ENCODE peak calls at places on chromosomes 3 and 15, in six cellular contexts. C, Q, Z, S, P and A are unnamed samples.

GRCh38 chr3:39473452-39474125 is 6.1 kb downstream of the MOBP start:
- DNase-seq in Q (no peak), S (no peak), P (no peak), Z (no peak), C (no peak), A (no peak)

GRCh38 chr3:174775603-174776002 is 83.5 kb upstream of the NAALADL2 start:
- DNase-seq in S (no peak), Q (no peak), Z (no peak), P (no peak), C (no peak), A (peak)

GRCh38 chr15:69410290-69410874 is 3.8 kb upstream of the KIF23 start:
- DNase-seq in Q (no peak), P (no peak), Z (peak), S (no peak), C (peak), A (peak)

GRCh38 chr15:71186267-71186666 is 71.0 kb downstream of the THSD4 start:
- DNase-seq in C (no peak), Q (no peak), S (no peak), Z (no peak), P (no peak), A (no peak)

GRCh38 chr15:26179906-26180305 is 316.8 kb upstream of the ATP10A start:
- DNase-seq in C (no peak), Q (no peak), P (no peak), S (no peak), Z (no peak), A (peak)

GRCh38 chr15:73593278-73594074 is 39.7 kb downstream of the NPTN start:
- DNase-seq in S (no peak), P (no peak), Q (no peak), Z (no peak), C (no peak), A (no peak)

GRCh38 chr3:141366285-141367037 is 1.8 kb upstream of the ZBTB38 start:
- DNase-seq in Z (no peak), P (no peak), S (no peak), Q (peak), C (no peak), A (peak)

GRCh38 chr3:82229397-82229796 is 468.0 kb upstream of the GBE1 start:
- DNase-seq in Z (peak), Q (no peak), S (no peak), P (no peak), C (no peak), A (no peak)

GRCh38 chr15:46555547-46555946 is 920.7 kb downstream of the SQOR start:
- DNase-seq in P (no peak), Z (no peak), Q (no peak), S (no peak), C (no peak), A (no peak)

GRCh38 chr3:23241256-23241655 is 38.1 kb downstream of the UBE2E2 start:
- DNase-seq in P (no peak), C (no peak), Q (no peak), Z (no peak), S (no peak), A (no peak)

GRCh38 chr3:36709826-36710365 is 54.5 kb downstream of the DCLK3 start:
- DNase-seq in P (no peak), C (no peak), S (no peak), Q (no peak), Z (no peak), A (no peak)

GRCh38 chr3:185852562-185853135 is 27.8 kb upstream of the IGF2BP2 start:
- DNase-seq in P (no peak), Q (no peak), S (no peak), C (no peak), Z (no peak), A (no peak)

GRCh38 chr15:68589783-68590710 is 11.3 kb downstream of the CORO2B start:
- DNase-seq in C (no peak), P (no peak), S (no peak), Q (no peak), Z (no peak), A (no peak)

GRCh38 chr3:150319900-150320299 is 88.2 kb upstream of the TSC22D2 start:
- DNase-seq in P (no peak), Q (no peak), C (no peak), Z (peak), S (no peak), A (peak)